ENCODE peak calls at places on chromosomes 7 and 10, in eight cellular contexts. W is GM13977; T is foreskin keratinocyte; Q is brain microvascular endothelial cell; U is MCF 10A; N is GM10248; J is AG04449; R is CD4-positive, alpha-beta T cell. A is an unnamed sample.

GRCh38 chr7:16587129-16587528 is 58.4 kb downstream of the ANKMY2 start:
- DNase-seq in Q (no peak), R (no peak), T (no peak), U (no peak), J (no peak), W (no peak), N (no peak), A (no peak)

GRCh38 chr10:104026762-104027161 is 58.9 kb downstream of the COL17A1 start:
- DNase-seq in U (no peak), Q (no peak), J (no peak), R (no peak), N (no peak), T (no peak), W (no peak), A (no peak)

GRCh38 chr7:55784151-55784550 is 78.4 kb downstream of the SEPTIN14 start:
- DNase-seq in J (no peak), N (no peak), U (no peak), R (no peak), Q (no peak), W (no peak), T (no peak), A (no peak)

GRCh38 chr7:36308031-36308430 is 81.6 kb upstream of the ANLN start:
- DNase-seq in N (peak), R (no peak), W (no peak), J (no peak), Q (no peak), T (no peak), U (no peak), A (no peak)

GRCh38 chr7:17773289-17773626 is 167.0 kb downstream of the SNX13 start:
- DNase-seq in U (peak), Q (peak), R (no peak), N (no peak), W (no peak), T (peak), J (peak), A (no peak)

GRCh38 chr10:46040004-46040403 is 6.1 kb downstream of the MSMB start:
- DNase-seq in U (no peak), T (no peak), W (no peak), N (no peak), R (no peak), Q (no peak), J (no peak), A (no peak)

GRCh38 chr7:157501576-157501975 is 164.8 kb downstream of the DNAJB6 start:
- DNase-seq in W (no peak), R (no peak), Q (no peak), U (no peak), J (no peak), N (no peak), T (no peak), A (no peak)

GRCh38 chr10:86614853-86615252 is 39.5 kb upstream of the OPN4 start:
- DNase-seq in Q (no peak), W (no peak), R (no peak), U (no peak), T (no peak), J (no peak), N (no peak), A (no peak)

GRCh38 chr10:59688921-59689351 is 20.7 kb downstream of the SLC16A9 start:
- DNase-seq in N (no peak), W (no peak), U (no peak), Q (no peak), J (no peak), T (peak), R (no peak), A (no peak)

GRCh38 chr7:100627238-100627549 is 14.2 kb downstream of the TFR2 start:
- DNase-seq in J (no peak), U (no peak), W (no peak), Q (no peak), R (no peak), N (no peak), T (no peak), A (no peak)

GRCh38 chr7:69654381-69654780 is 56.1 kb downstream of the AUTS2 start:
- DNase-seq in J (no peak), T (no peak), W (no peak), R (no peak), N (no peak), U (no peak), Q (no peak), A (no peak)

GRCh38 chr7:99037327-99037940 is 106.5 kb downstream of the SMURF1 start:
- DNase-seq in U (no peak), R (no peak), W (no peak), T (no peak), Q (no peak), J (no peak), N (no peak), A (no peak)

GRCh38 chr10:68897336-68897741 is 3.8 kb upstream of the DDX50 start:
- DNase-seq in U (peak), Q (peak), N (peak), R (no peak), J (peak), W (peak), T (peak), A (peak)

GRCh38 chr10:103254538-103255325 is 9.0 kb downstream of the RPEL1 start:
- DNase-seq in Q (peak), W (no peak), N (no peak), T (peak), J (no peak), R (no peak), U (peak), A (no peak)

GRCh38 chr7:84196007-84196551 is 1.5 kb upstream of the SEMA3A start:
- DNase-seq in T (no peak), Q (no peak), J (no peak), W (no peak), U (no peak), R (no peak), N (no peak), A (no peak)

GRCh38 chr10:69439350-69439739 is 11.9 kb upstream of the TSPAN15 start:
- DNase-seq in J (no peak), W (no peak), Q (no peak), T (peak), U (peak), R (no peak), N (no peak), A (no peak)

GRCh38 chr10:46546591-46547330 is 9.7 kb downstream of the GPRIN2 start:
- DNase-seq in R (no peak), J (no peak), N (no peak), U (peak), Q (no peak), T (peak), W (no peak), A (no peak)

GRCh38 chr10:109914966-109915365 is 8.3 kb downstream of the XPNPEP1 start:
- DNase-seq in U (peak), R (peak), J (peak), T (peak), Q (peak), N (peak), W (peak), A (no peak)

GRCh38 chr10:109974509-109975191 is 33.1 kb upstream of the ADD3 start:
- DNase-seq in Q (peak), J (no peak), T (no peak), U (no peak), R (no peak), N (no peak), W (no peak), A (no peak)

GRCh38 chr10:132872658-132873057 is 69.7 kb downstream of the CFAP46 start:
- DNase-seq in N (no peak), J (no peak), T (no peak), U (no peak), Q (no peak), R (no peak), W (no peak), A (no peak)

GRCh38 chr7:68722044-68722443 is 876.2 kb upstream of the AUTS2 start:
- DNase-seq in W (no peak), J (no peak), N (no peak), T (peak), R (no peak), U (no peak), Q (no peak), A (no peak)

GRCh38 chr7:95104739-95105138 is 197.3 kb downstream of the PPP1R9A start:
- DNase-seq in T (peak), N (no peak), U (peak), Q (peak), J (no peak), R (no peak), W (no peak), A (no peak)

GRCh38 chr10:36057180-36057579 is 415.1 kb upstream of the FZD8 start:
- DNase-seq in R (no peak), N (no peak), U (peak), W (no peak), J (peak), Q (peak), T (no peak), A (no peak)

GRCh38 chr10:132538790-132539421 is 1.3 kb downstream of the INPP5A start:
- DNase-seq in N (no peak), R (no peak), J (no peak), Q (no peak), T (no peak), U (no peak), W (no peak), A (no peak)

GRCh38 chr10:133473270-133473669 is 19.5 kb downstream of the SCART1 start:
- DNase-seq in Q (no peak), R (no peak), W (no peak), T (no peak), N (no peak), U (no peak), J (no peak), A (no peak)

GRCh38 chr7:100745184-100745583 is 11.8 kb downstream of the ZAN start:
- DNase-seq in W (peak), Q (peak), J (no peak), R (no peak), U (no peak), N (peak), T (no peak), A (no peak)

GRCh38 chr7:129612112-129613015 is 844 bp downstream of the NRF1 start:
- DNase-seq in W (peak), T (peak), N (no peak), U (peak), Q (no peak), R (peak), J (no peak), A (peak)

GRCh38 chr10:132907901-132908620 is 34.3 kb downstream of the CFAP46 start:
- DNase-seq in T (no peak), W (no peak), U (no peak), Q (no peak), J (no peak), R (no peak), N (no peak), A (no peak)

GRCh38 chr10:59805043-59805442 is 51.8 kb upstream of the MRLN start:
- DNase-seq in W (no peak), J (no peak), Q (peak), R (no peak), U (peak), N (no peak), T (peak), A (peak)

GRCh38 chr10:119947325-119947724 is 54.8 kb downstream of the SEC23IP start:
- DNase-seq in R (no peak), T (no peak), N (no peak), U (no peak), W (no peak), J (no peak), Q (peak), A (no peak)

GRCh38 chr10:110717830-110718595 is 73.9 kb downstream of the RBM20 start:
- DNase-seq in J (no peak), N (peak), U (no peak), Q (no peak), R (no peak), T (no peak), W (no peak), A (no peak)

GRCh38 chr10:13328588-13328987 is 19.5 kb downstream of the SEPHS1 start:
- DNase-seq in J (no peak), Q (no peak), U (no peak), T (no peak), R (no peak), W (no peak), N (no peak), A (no peak)

GRCh38 chr10:31620236-31621151 is 301.5 kb downstream of the ZEB1 start:
- DNase-seq in W (no peak), T (peak), N (no peak), J (no peak), R (no peak), U (no peak), Q (peak), A (no peak)

GRCh38 chr7:2403718-2404648 is 572 bp downstream of the CHST12 start:
- DNase-seq in J (no peak), T (peak), U (peak), N (no peak), Q (peak), R (no peak), W (no peak), A (peak)

GRCh38 chr10:118926903-118927302 is 102.6 kb upstream of the NANOS1 start:
- DNase-seq in N (no peak), R (no peak), W (no peak), U (no peak), T (no peak), Q (no peak), J (no peak), A (no peak)

GRCh38 chr7:52100-52499 is 140.3 kb upstream of the FAM20C start:
- DNase-seq in N (no peak), J (no peak), Q (no peak), T (no peak), U (no peak), R (no peak), W (no peak), A (no peak)

GRCh38 chr10:132006966-132007365 is 25.2 kb upstream of the BNIP3 start:
- DNase-seq in R (no peak), W (no peak), T (no peak), J (no peak), Q (no peak), U (no peak), N (no peak), A (no peak)

DNA sequence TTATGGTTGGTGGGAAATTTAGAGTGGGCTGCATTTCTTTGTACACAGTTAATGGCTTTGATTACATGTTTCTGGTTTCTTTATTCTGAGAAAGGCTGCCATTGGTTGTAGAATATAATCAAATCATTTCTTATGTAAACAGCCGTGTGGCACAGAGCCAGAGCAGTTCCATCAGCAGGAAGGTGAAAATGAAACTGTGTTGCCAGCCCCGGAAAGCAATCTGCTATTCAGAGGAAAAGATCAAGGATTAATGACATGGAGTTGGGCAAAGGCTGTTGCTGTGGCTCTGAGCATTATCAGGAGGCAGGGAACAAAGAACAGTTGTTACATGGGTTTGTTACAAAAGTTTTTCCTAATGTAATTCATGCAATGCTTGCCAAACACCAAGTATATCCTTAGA is 74.2 kb upstream of the ZNF716 start:
- DNase-seq in R (no peak), Q (no peak), U (no peak), N (no peak), J (no peak), T (no peak), W (no peak), A (no peak)
- TF ChIP-seq CTCF in R (no peak), Q (no peak), U (no peak), N (no peak), J (no peak), T (no peak), W (no peak), A (no peak)

GRCh38 chr7:150425670-150426069 is 24.8 kb upstream of the GIMAP8 start:
- DNase-seq in Q (no peak), W (no peak), T (no peak), U (no peak), R (no peak), N (no peak), J (no peak), A (no peak)

GRCh38 chr7:150429699-150430098 is 20.7 kb upstream of the GIMAP8 start:
- DNase-seq in R (no peak), Q (no peak), T (no peak), U (no peak), J (no peak), N (no peak), W (no peak), A (no peak)

GRCh38 chr7:150430465-150431085 is 19.9 kb upstream of the GIMAP8 start:
- DNase-seq in R (no peak), T (no peak), Q (no peak), W (no peak), N (no peak), J (no peak), U (no peak), A (no peak)

GRCh38 chr7:150431839-150432658 is 18.4 kb upstream of the GIMAP8 start:
- DNase-seq in U (no peak), R (no peak), Q (no peak), N (no peak), W (no peak), J (no peak), T (no peak), A (no peak)

GRCh38 chr7:150428671-150429451 is 21.6 kb upstream of the GIMAP8 start:
- DNase-seq in J (peak), W (no peak), Q (peak), R (no peak), N (no peak), U (peak), T (no peak), A (no peak)
- TF ChIP-seq CTCF in J (no peak), W (no peak), Q (no peak), R (no peak), N (no peak), U (no peak), T (no peak), A (no peak)

GRCh38 chr7:108054537-108054936 is 51.6 kb upstream of the LAMB1 start:
- DNase-seq in N (no peak), Q (no peak), J (no peak), T (no peak), U (no peak), W (no peak), R (no peak), A (no peak)
- TF ChIP-seq CTCF in N (no peak), Q (no peak), J (no peak), T (no peak), U (no peak), W (no peak), R (no peak), A (no peak)

GRCh38 chr7:51129527-51130472 is 186.8 kb downstream of the COBL start:
- DNase-seq in U (no peak), R (no peak), N (no peak), T (no peak), W (no peak), J (no peak), Q (no peak), A (no peak)
- TF ChIP-seq CTCF in U (no peak), R (no peak), N (no peak), T (no peak), W (no peak), J (no peak), Q (no peak), A (no peak)

GRCh38 chr10:26524161-26524831 is 86.2 kb downstream of the APBB1IP start:
- DNase-seq in J (no peak), T (no peak), W (no peak), R (no peak), N (no peak), Q (no peak), U (no peak), A (no peak)
- TF ChIP-seq CTCF in J (no peak), T (no peak), W (no peak), R (no peak), N (no peak), Q (no peak), U (no peak), A (no peak)

DNA sequence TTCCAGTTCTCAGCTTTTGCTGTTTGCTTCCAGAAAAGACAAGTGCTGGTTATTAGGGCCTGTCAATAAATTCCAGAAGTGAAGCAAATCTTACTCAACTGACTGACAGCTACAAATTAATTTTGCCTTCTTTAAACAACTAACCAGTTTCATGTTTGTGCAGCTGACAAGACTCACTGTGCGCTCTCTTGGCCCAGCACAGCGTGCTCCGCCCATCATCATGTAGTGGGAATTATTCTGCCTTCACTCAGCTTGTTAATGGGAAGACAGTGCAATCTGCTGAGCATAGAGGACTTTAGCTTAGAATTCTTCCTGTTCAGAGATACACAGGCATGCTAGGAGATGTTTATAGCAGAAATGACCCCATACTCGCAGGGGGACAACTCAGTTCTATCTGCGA is 808.9 kb downstream of the CCSER2 start:
- DNase-seq in Q (no peak), W (no peak), J (no peak), U (no peak), R (no peak), N (no peak), T (no peak), A (no peak)
- TF ChIP-seq CTCF in Q (no peak), W (no peak), J (no peak), U (no peak), R (no peak), N (no peak), T (no peak), A (no peak)

DNA sequence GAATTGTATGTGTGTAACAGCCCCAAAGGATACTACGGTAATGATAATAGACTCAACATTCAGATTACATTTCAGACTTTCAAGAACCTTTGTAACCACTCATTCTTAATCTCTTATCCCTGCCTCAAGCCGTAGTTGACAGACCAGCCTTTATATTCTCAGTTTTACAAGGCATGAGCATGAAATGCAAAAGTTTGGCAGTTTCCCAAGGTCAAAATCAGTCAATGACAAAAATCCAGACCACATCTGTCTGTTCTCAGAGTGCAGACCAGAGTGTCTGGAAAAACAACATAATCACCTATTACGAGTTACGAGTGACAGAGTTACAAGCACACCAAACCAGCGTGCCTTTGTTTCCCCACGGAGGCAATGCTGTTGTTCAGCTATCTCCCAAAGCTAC is 178.6 kb upstream of the LRGUK start:
- DNase-seq in U (no peak), J (no peak), Q (no peak), N (no peak), R (no peak), T (no peak), W (no peak), A (no peak)
- TF ChIP-seq CTCF in U (no peak), J (no peak), Q (no peak), N (no peak), R (no peak), T (no peak), W (no peak), A (no peak)

DNA sequence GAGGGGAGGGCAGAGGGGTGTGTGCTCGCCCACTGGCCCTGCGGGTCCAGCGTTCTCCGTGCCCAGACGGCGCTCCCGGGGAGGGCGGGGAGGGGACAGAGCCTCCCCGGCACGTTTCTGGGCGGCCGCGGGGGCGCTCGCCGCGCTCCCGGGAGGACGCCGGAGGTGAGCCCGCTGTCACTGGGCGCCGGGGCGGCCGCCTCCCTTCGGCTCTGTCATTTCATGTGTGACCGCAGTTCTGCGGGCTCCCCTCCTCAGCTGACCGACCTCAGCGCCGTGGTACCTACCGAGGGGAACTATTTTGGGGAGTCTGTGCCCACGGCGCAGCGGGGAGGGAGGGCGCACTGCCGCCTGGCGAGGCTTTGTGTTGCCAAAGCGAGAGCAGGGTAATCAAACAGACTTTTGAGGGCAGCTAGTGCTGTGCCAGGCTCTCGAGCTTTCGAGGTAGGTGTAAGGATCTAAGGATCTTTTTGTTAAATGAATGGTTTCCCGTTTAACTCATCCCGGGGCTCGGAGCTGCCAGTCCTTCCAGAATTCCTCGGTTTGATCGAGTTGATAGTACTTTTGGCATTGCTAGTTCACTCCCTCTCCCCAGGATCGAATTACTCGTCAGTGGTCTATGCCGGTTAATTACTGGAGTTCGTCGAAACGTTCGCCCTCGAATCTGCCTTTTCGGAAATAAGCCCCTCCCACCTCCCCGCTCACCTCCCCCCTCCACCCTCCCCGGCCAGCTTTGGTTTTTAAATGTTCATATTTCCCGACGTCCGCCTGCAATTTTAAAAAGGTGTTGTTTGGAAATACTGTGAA is 1.9 kb downstream of the ARID5B start:
- DNase-seq in Q (no peak), J (no peak), U (peak), T (peak), R (peak), W (peak), N (peak), A (peak)
- TF ChIP-seq CTCF in Q (peak), J (peak), U (peak), T (peak), R (peak), W (peak), N (no peak), A (peak)

A was measured in neural crest cell.